ENCODE peak calls at places on chromosomes 6 and 20, in six cellular contexts. One of them, this sample, is unnamed.

GRCh38 chr6:106087548-106088325 is 1.6 kb downstream of the PRDM1 start:
- DNase-seq in GM12891: no peak
- DNase-seq in H1: no peak
- DNase-seq in HepG2: no peak
- DNase-seq in K562: no peak
- DNase-seq in GM12878: no peak
- DNase-seq in this sample: no peak

GRCh38 chr6:16972535-16972934 is 129.3 kb upstream of the STMND1 start:
- DNase-seq in GM12891: no peak
- DNase-seq in H1: no peak
- DNase-seq in HepG2: no peak
- DNase-seq in K562: no peak
- DNase-seq in GM12878: no peak
- DNase-seq in this sample: no peak

GRCh38 chr6:137970368-137970767 is 103.3 kb downstream of the TNFAIP3 start:
- DNase-seq in GM12891: no peak
- DNase-seq in H1: no peak
- DNase-seq in HepG2: no peak
- DNase-seq in K562: no peak
- DNase-seq in GM12878: no peak
- DNase-seq in this sample: no peak

GRCh38 chr6:75882734-75883133 is 133.7 kb downstream of the MYO6 start:
- DNase-seq in GM12891: no peak
- DNase-seq in H1: no peak
- DNase-seq in HepG2: no peak
- DNase-seq in K562: no peak
- DNase-seq in GM12878: no peak
- DNase-seq in this sample: no peak

GRCh38 chr20:61387204-61387958 is 135.3 kb downstream of the CDH4 start:
- DNase-seq in GM12891: no peak
- DNase-seq in H1: peak; percentile 60
- DNase-seq in HepG2: no peak
- DNase-seq in K562: peak; percentile 68
- DNase-seq in GM12878: no peak
- DNase-seq in this sample: no peak

GRCh38 chr6:18441253-18441979 is 54.3 kb downstream of the RNF144B start:
- DNase-seq in GM12891: no peak
- DNase-seq in H1: no peak
- DNase-seq in HepG2: no peak
- DNase-seq in K562: no peak
- DNase-seq in GM12878: no peak
- DNase-seq in this sample: no peak

GRCh38 chr6:108677357-108677756 is 116.6 kb downstream of the FOXO3 start:
- DNase-seq in GM12891: no peak
- DNase-seq in H1: no peak
- DNase-seq in HepG2: no peak
- DNase-seq in K562: no peak
- DNase-seq in GM12878: no peak
- DNase-seq in this sample: no peak

GRCh38 chr6:145963216-145964068 is 716 bp downstream of the SHPRH start:
- DNase-seq in GM12891: peak; percentile 21
- DNase-seq in H1: no peak
- DNase-seq in HepG2: no peak
- DNase-seq in K562: peak; percentile 55
- DNase-seq in GM12878: peak; percentile 8
- DNase-seq in this sample: peak; percentile 17

GRCh38 chr6:132286298-132287019 is 114.8 kb downstream of the MOXD1 start:
- DNase-seq in GM12891: no peak
- DNase-seq in H1: no peak
- DNase-seq in HepG2: no peak
- DNase-seq in K562: no peak
- DNase-seq in GM12878: no peak
- DNase-seq in this sample: no peak

GRCh38 chr6:111551521-111552231 is 54.0 kb downstream of the TRAF3IP2 start:
- DNase-seq in GM12891: no peak
- DNase-seq in H1: no peak
- DNase-seq in HepG2: peak; percentile 52
- DNase-seq in K562: no peak
- DNase-seq in GM12878: no peak
- DNase-seq in this sample: no peak

GRCh38 chr20:45174434-45175364 is at the start of gene PI3:
- DNase-seq in GM12891: no peak
- DNase-seq in H1: no peak
- DNase-seq in HepG2: peak; percentile 38
- DNase-seq in K562: no peak
- DNase-seq in GM12878: no peak
- DNase-seq in this sample: no peak

GRCh38 chr6:81722503-81723223 is 29.8 kb downstream of the TENT5A start:
- DNase-seq in GM12891: no peak
- DNase-seq in H1: no peak
- DNase-seq in HepG2: no peak
- DNase-seq in K562: no peak
- DNase-seq in GM12878: no peak
- DNase-seq in this sample: no peak

GRCh38 chr6:148805767-148806166 is 58.9 kb downstream of the UST start:
- DNase-seq in GM12891: no peak
- DNase-seq in H1: no peak
- DNase-seq in HepG2: no peak
- DNase-seq in K562: no peak
- DNase-seq in GM12878: no peak
- DNase-seq in this sample: no peak

GRCh38 chr20:57654363-57654997 is 34.3 kb upstream of the ZBP1 start:
- DNase-seq in GM12891: peak; percentile 92
- DNase-seq in H1: peak; percentile 84
- DNase-seq in HepG2: peak; percentile 42
- DNase-seq in K562: peak; percentile 86
- DNase-seq in GM12878: no peak
- DNase-seq in this sample: peak; percentile 91

GRCh38 chr20:58515240-58516212 is at the start of gene APCDD1L:
- DNase-seq in GM12891: no peak
- DNase-seq in H1: no peak
- DNase-seq in HepG2: no peak
- DNase-seq in K562: peak; percentile 14
- DNase-seq in GM12878: no peak
- DNase-seq in this sample: no peak

GRCh38 chr6:4940416-4940815 is 63.4 kb downstream of the RPP40 start:
- DNase-seq in GM12891: no peak
- DNase-seq in H1: peak; percentile 37
- DNase-seq in HepG2: no peak
- DNase-seq in K562: no peak
- DNase-seq in GM12878: no peak
- DNase-seq in this sample: no peak

GRCh38 chr6:107870379-107870778 is 46.3 kb upstream of the SCML4 start:
- DNase-seq in GM12891: no peak
- DNase-seq in H1: no peak
- DNase-seq in HepG2: no peak
- DNase-seq in K562: no peak
- DNase-seq in GM12878: no peak
- DNase-seq in this sample: no peak

GRCh38 chr6:112357801-112358200 is 10.7 kb downstream of the RFPL4B start:
- DNase-seq in GM12891: no peak
- DNase-seq in H1: no peak
- DNase-seq in HepG2: no peak
- DNase-seq in K562: no peak
- DNase-seq in GM12878: no peak
- DNase-seq in this sample: no peak

GRCh38 chr6:147106759-147107401 is 97.3 kb upstream of the STXBP5 start:
- DNase-seq in GM12891: no peak
- DNase-seq in H1: no peak
- DNase-seq in HepG2: no peak
- DNase-seq in K562: no peak
- DNase-seq in GM12878: no peak
- DNase-seq in this sample: no peak

DNA sequence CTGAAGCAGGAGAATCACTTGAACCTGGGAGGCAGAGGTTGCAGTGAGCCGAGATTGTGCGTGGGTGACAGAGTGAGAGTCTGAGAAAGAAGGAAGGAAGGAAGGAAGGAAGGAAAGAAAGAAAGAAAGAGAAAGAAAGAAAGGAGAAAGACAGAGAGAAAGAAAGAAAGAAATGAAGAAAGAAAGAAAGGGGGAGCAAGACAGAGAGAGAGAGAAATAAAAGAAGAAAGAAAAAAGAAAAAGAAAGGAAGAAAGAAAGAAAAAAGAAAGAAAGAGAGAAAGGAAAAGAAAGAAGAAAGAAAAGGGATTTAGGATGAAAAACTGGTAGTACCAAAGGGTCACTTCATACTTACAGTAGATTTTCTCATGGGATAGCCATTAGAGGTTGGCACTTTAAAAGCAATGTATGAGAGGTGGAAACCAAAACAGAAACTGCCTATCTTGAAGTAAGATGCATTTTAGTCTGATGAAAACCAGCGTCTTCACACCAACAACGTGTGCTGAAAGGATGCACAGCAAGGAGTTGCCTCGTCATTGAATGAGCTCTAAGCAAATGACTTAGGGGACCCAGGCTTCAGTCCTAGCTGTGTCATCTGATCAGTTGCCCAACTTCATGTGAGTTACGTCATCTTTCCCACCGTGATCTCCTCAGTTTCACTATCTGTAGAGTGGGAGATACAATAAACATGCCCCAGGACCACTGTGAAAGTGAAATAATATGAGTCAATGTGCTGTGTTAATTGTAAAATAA is 133.9 kb upstream of the NEDD9 start:
- DNase-seq in GM12891: peak; percentile 36
- DNase-seq in H1: no peak
- DNase-seq in HepG2: no peak
- DNase-seq in K562: no peak
- DNase-seq in GM12878: peak; percentile 89
- DNase-seq in this sample: no peak
- TF ChIP-seq POLR2A in GM12891: no peak
- TF ChIP-seq POLR2A in H1: no peak
- TF ChIP-seq POLR2A in HepG2: no peak
- TF ChIP-seq POLR2A in K562: no peak
- TF ChIP-seq POLR2A in GM12878: peak; percentile 45
- TF ChIP-seq POLR2A in this sample: no peak

GRCh38 chr6:89826029-89826528 is 3.6 kb upstream of the CASP8AP2 start:
- DNase-seq in GM12891: no peak
- DNase-seq in H1: no peak
- DNase-seq in HepG2: no peak
- DNase-seq in K562: no peak
- DNase-seq in GM12878: no peak
- DNase-seq in this sample: no peak

GRCh38 chr6:89829591-89830384 is at the start of gene CASP8AP2:
- DNase-seq in GM12891: peak; percentile 82
- DNase-seq in H1: peak; percentile 92
- DNase-seq in HepG2: peak; percentile 98
- DNase-seq in K562: peak; percentile 96
- DNase-seq in GM12878: peak; percentile 98
- DNase-seq in this sample: peak; percentile 84

GRCh38 chr6:89830385-89830809 is 717 bp downstream of the CASP8AP2 start:
- DNase-seq in GM12891: no peak
- DNase-seq in H1: no peak
- DNase-seq in HepG2: no peak
- DNase-seq in K562: no peak
- DNase-seq in GM12878: no peak
- DNase-seq in this sample: no peak

DNA sequence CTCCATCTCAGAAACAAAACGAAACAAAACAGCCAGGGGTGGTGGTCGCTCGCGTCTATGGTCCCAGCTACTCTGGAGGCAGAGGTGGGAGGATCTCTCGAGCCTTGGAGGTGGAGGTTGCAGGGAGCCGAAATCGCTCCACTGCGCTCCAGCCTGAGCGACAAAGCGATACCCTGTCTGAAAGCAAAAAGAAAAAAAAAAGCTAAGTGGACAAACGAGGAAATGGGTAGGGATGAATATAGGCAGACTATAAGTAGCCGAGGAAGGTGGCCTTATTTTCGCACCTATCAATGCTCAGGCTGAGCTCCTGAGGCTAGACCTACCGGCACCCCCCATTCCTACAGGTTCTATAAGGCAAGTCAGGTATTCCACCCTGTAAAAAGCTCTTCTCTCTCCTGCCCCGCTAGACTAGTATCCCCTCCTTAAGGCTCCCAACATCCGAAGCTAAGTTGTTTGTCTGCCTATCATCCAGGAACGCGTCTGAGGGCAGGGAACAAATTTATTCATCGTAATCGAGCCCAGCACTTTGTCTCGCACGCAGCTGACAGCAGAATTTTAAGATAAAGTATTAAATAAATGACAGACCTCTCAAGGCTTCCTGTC is 591 bp upstream of the CASP8AP2 start:
- DNase-seq in GM12891: no peak
- DNase-seq in H1: no peak
- DNase-seq in HepG2: no peak
- DNase-seq in K562: no peak
- DNase-seq in GM12878: no peak
- DNase-seq in this sample: no peak
- TF ChIP-seq TAF1 in GM12891: no peak
- TF ChIP-seq TAF1 in H1: no peak
- TF ChIP-seq TAF1 in HepG2: no peak
- TF ChIP-seq TAF1 in K562: peak; percentile 15
- TF ChIP-seq TAF1 in GM12878: no peak
- TF ChIP-seq TAF1 in this sample: no peak

GRCh38 chr20:49384437-49385434 is 97.7 kb downstream of the KCNB1 start:
- DNase-seq in GM12891: peak; percentile 27
- DNase-seq in H1: peak; percentile 98
- DNase-seq in HepG2: peak; percentile 79
- DNase-seq in K562: peak; percentile 87
- DNase-seq in GM12878: no peak
- DNase-seq in this sample: peak; percentile 19

GRCh38 chr20:49379338-49379737 is 101.5 kb upstream of the ZNFX1 start:
- DNase-seq in GM12891: no peak
- DNase-seq in H1: no peak
- DNase-seq in HepG2: no peak
- DNase-seq in K562: no peak
- DNase-seq in GM12878: no peak
- DNase-seq in this sample: no peak

GRCh38 chr20:49377326-49377725 is 99.5 kb upstream of the ZNFX1 start:
- DNase-seq in GM12891: no peak
- DNase-seq in H1: no peak
- DNase-seq in HepG2: no peak
- DNase-seq in K562: no peak
- DNase-seq in GM12878: no peak
- DNase-seq in this sample: no peak

GRCh38 chr20:49381558-49382493 is 100.6 kb downstream of the KCNB1 start:
- DNase-seq in GM12891: no peak
- DNase-seq in H1: no peak
- DNase-seq in HepG2: no peak
- DNase-seq in K562: no peak
- DNase-seq in GM12878: no peak
- DNase-seq in this sample: no peak

GRCh38 chr20:49380245-49380875 is 102.1 kb downstream of the KCNB1 start:
- DNase-seq in GM12891: no peak
- DNase-seq in H1: peak; percentile 59
- DNase-seq in HepG2: no peak
- DNase-seq in K562: no peak
- DNase-seq in GM12878: no peak
- DNase-seq in this sample: no peak
- TF ChIP-seq POLR2AphosphoS5 in GM12891: no peak
- TF ChIP-seq POLR2AphosphoS5 in H1: no peak
- TF ChIP-seq POLR2AphosphoS5 in HepG2: no peak
- TF ChIP-seq POLR2AphosphoS5 in K562: no peak
- TF ChIP-seq POLR2AphosphoS5 in GM12878: no peak
- TF ChIP-seq POLR2AphosphoS5 in this sample: no peak

DNA sequence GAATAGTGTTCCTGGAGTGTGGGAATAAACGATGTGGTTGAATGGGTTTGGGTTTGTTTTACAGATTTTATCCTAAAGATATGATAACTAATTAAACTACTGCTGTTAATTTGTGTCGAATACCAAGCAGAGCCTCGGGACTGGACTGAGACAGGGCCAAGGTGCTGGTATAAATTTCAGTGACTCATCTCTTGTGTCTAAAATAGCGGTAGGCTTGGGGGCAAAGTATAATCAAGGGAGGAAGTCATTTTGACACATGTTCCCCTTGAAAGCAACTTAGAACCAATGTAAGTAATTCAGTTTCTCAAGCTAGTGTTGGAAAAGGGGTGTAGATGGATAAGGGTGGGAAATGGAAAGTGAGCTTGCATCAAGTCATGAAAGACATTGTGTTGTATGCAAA is 108.4 kb downstream of the PLCB4 start:
- DNase-seq in GM12891: no peak
- DNase-seq in H1: no peak
- DNase-seq in HepG2: no peak
- DNase-seq in K562: no peak
- DNase-seq in GM12878: no peak
- DNase-seq in this sample: no peak
- TF ChIP-seq POLR2A in GM12891: no peak
- TF ChIP-seq POLR2A in H1: no peak
- TF ChIP-seq POLR2A in HepG2: no peak
- TF ChIP-seq POLR2A in K562: no peak
- TF ChIP-seq POLR2A in GM12878: no peak
- TF ChIP-seq POLR2A in this sample: no peak

This sample was measured in GM12892.